ENCODE peak calls at places on chromosomes 7 and 10, in seven cellular contexts. G, T, L, X, J, K and P are unnamed samples.

GRCh38 chr7:78636727-78637126 is 816.7 kb downstream of the MAGI2 start:
- DNase-seq in G (no peak), T (no peak), L (no peak), X (no peak), J (no peak), K (no peak), P (no peak)

GRCh38 chr7:32887395-32887794 is 4.2 kb downstream of the KBTBD2 start:
- DNase-seq in G (no peak), T (no peak), L (no peak), X (no peak), J (no peak), K (no peak), P (no peak)

GRCh38 chr7:2645274-2645868 is 13.6 kb downstream of the TTYH3 start:
- DNase-seq in G (peak), T (no peak), L (no peak), X (no peak), J (no peak), K (no peak), P (no peak)

GRCh38 chr10:108757946-108758345 is 1165.4 kb downstream of the XPNPEP1 start:
- DNase-seq in G (no peak), T (no peak), L (no peak), X (no peak), J (no peak), K (no peak), P (peak)

GRCh38 chr10:14904316-14904732 is 25.7 kb downstream of the SUV39H2 start:
- DNase-seq in G (peak), T (no peak), L (peak), X (no peak), J (peak), K (peak), P (peak)

GRCh38 chr7:122532406-122533269 is 166.3 kb downstream of the RNF133 start:
- DNase-seq in G (peak), T (no peak), L (no peak), X (no peak), J (peak), K (peak), P (peak)

GRCh38 chr10:71801357-71801756 is 28.0 kb upstream of the VSIR start:
- DNase-seq in G (no peak), T (no peak), L (no peak), X (no peak), J (no peak), K (no peak), P (no peak)

GRCh38 chr10:13503745-13504463 is 24.9 kb downstream of the BEND7 start:
- DNase-seq in G (peak), T (no peak), L (no peak), X (no peak), J (peak), K (no peak), P (peak)

GRCh38 chr10:124743188-124744046 is 761 bp downstream of the FAM53B start:
- DNase-seq in G (peak), T (no peak), L (peak), X (peak), J (peak), K (peak), P (peak)

GRCh38 chr10:16909961-16910794 is 93.0 kb upstream of the RSU1 start:
- DNase-seq in G (no peak), T (no peak), L (no peak), X (no peak), J (no peak), K (no peak), P (peak)

GRCh38 chr10:76649723-76650127 is 987.9 kb downstream of the KCNMA1 start:
- DNase-seq in G (peak), T (no peak), L (peak), X (no peak), J (peak), K (peak), P (peak)

GRCh38 chr7:158957507-158957900 is 101.1 kb downstream of the DYNC2I1 start:
- DNase-seq in G (no peak), T (no peak), L (no peak), X (no peak), J (no peak), K (peak), P (no peak)

GRCh38 chr10:66466622-66467021 is 459.2 kb upstream of the LRRTM3 start:
- DNase-seq in G (no peak), T (no peak), L (no peak), X (no peak), J (peak), K (no peak), P (no peak)

GRCh38 chr7:73822319-73823173 is 8.2 kb upstream of the CLDN4 start:
- DNase-seq in G (peak), T (no peak), L (peak), X (no peak), J (peak), K (peak), P (peak)

GRCh38 chr10:103504181-103504783 is 10.8 kb downstream of the NEURL1 start:
- DNase-seq in G (peak), T (no peak), L (peak), X (no peak), J (peak), K (no peak), P (peak)

GRCh38 chr10:75145590-75145989 is 34.1 kb downstream of the SAMD8 start:
- DNase-seq in G (no peak), T (no peak), L (no peak), X (no peak), J (peak), K (no peak), P (no peak)

GRCh38 chr7:39184387-39184786 is 206.7 kb downstream of the POU6F2 start:
- DNase-seq in G (no peak), T (no peak), L (no peak), X (no peak), J (peak), K (peak), P (no peak)

GRCh38 chr10:95346715-95347401 is 56.1 kb upstream of the PDLIM1 start:
- DNase-seq in G (no peak), T (no peak), L (peak), X (no peak), J (no peak), K (peak), P (peak)

GRCh38 chr7:23619141-23619540 is 22.0 kb downstream of the CCDC126 start:
- DNase-seq in G (no peak), T (no peak), L (no peak), X (no peak), J (no peak), K (no peak), P (no peak)

GRCh38 chr7:87059525-87060287 is at the start of gene ELAPOR2:
- DNase-seq in G (peak), T (peak), L (peak), X (peak), J (peak), K (peak), P (peak)

GRCh38 chr7:102468416-102469350 is 3.9 kb downstream of the LRWD1 start:
- DNase-seq in G (no peak), T (no peak), L (no peak), X (no peak), J (no peak), K (no peak), P (no peak)

GRCh38 chr10:4051011-4051407 is 266.0 kb upstream of the KLF6 start:
- DNase-seq in G (peak), T (no peak), L (no peak), X (no peak), J (no peak), K (peak), P (peak)

GRCh38 chr7:77476871-77477270 is 60.2 kb upstream of the PTPN12 start:
- DNase-seq in G (no peak), T (no peak), L (no peak), X (no peak), J (no peak), K (no peak), P (no peak)

GRCh38 chr10:102274062-102274461 is 28.7 kb downstream of the GBF1 start:
- DNase-seq in G (no peak), T (no peak), L (no peak), X (no peak), J (no peak), K (no peak), P (no peak)

GRCh38 chr7:123112833-123113232 is 86.9 kb downstream of the SLC13A1 start:
- DNase-seq in G (no peak), T (no peak), L (no peak), X (no peak), J (no peak), K (no peak), P (no peak)

GRCh38 chr7:1290262-1291039 is 57.8 kb downstream of the UNCX start:
- DNase-seq in G (peak), T (no peak), L (peak), X (peak), J (peak), K (no peak), P (peak)

GRCh38 chr10:121865554-121865953 is 62.3 kb downstream of the ATE1 start:
- DNase-seq in G (peak), T (no peak), L (no peak), X (no peak), J (no peak), K (no peak), P (no peak)

GRCh38 chr10:12287772-12288171 is 61.6 kb upstream of the CAMK1D start:
- DNase-seq in G (no peak), T (no peak), L (no peak), X (no peak), J (peak), K (no peak), P (no peak)